ENCODE peak calls at places on chromosomes 13 and 19, in six cellular contexts. K is IMR-90, A is body of pancreas, B is NCI-H2081, R is HFF-Myc, L is cardiac fibroblast. J is an unnamed sample.

GRCh38 chr13:27960362-27961226 is 8.5 kb downstream of the CDX2 start:
- DNase-seq in K (no peak), A (peak; percentile 87), B (peak; percentile 30), R (no peak), L (peak; percentile 35), J (no peak)

GRCh38 chr13:64900039-64900438 is 2330.1 kb downstream of the PCDH9 start:
- DNase-seq in K (no peak), A (no peak), B (no peak), R (no peak), L (no peak), J (no peak)

GRCh38 chr19:46728693-46729339 is 11.9 kb upstream of the PRKD2 start:
- DNase-seq in K (peak; percentile 44), A (peak; percentile 73), B (no peak), R (no peak), L (peak; percentile 63), J (peak; percentile 30)

GRCh38 chr19:391726-392374 is 17.1 kb downstream of the C2CD4C start:
- DNase-seq in K (no peak), A (no peak), B (no peak), R (no peak), L (no peak), J (no peak)

GRCh38 chr13:37163626-37164365 is 58.3 kb upstream of the CSNK1A1L start:
- DNase-seq in K (no peak), A (no peak), B (no peak), R (no peak), L (no peak), J (no peak)

GRCh38 chr19:19214892-19215291 is 3.1 kb downstream of the NCAN start:
- DNase-seq in K (peak; percentile 39), A (peak; percentile 33), B (no peak), R (no peak), L (peak; percentile 31), J (no peak)

GRCh38 chr13:51848674-51849073 is 3.7 kb upstream of the TMEM272 start:
- DNase-seq in K (peak; percentile 67), A (no peak), B (no peak), R (no peak), L (peak; percentile 69), J (no peak)

GRCh38 chr13:109273326-109273751 is 513.0 kb downstream of the IRS2 start:
- DNase-seq in K (peak; percentile 29), A (no peak), B (no peak), R (no peak), L (peak; percentile 88), J (no peak)

GRCh38 chr19:35882074-35882832 is 13.9 kb downstream of the APLP1 start:
- DNase-seq in K (peak; percentile 81), A (peak; percentile 47), B (peak; percentile 65), R (peak; percentile 63), L (peak; percentile 89), J (peak; percentile 22)

GRCh38 chr13:60139272-60139671 is 24.5 kb downstream of the DIAPH3 start:
- DNase-seq in K (peak; percentile 43), A (no peak), B (no peak), R (no peak), L (peak; percentile 51), J (no peak)

GRCh38 chr13:36992362-36992761 is 6.8 kb downstream of the ALG5 start:
- DNase-seq in K (peak; percentile 22), A (no peak), B (no peak), R (no peak), L (no peak), J (no peak)

GRCh38 chr19:15198006-15198356 is 2.8 kb downstream of the NOTCH3 start:
- DNase-seq in K (no peak), A (no peak), B (no peak), R (no peak), L (no peak), J (no peak)

GRCh38 chr13:93268327-93269028 is 41.9 kb downstream of the GPC6 start:
- DNase-seq in K (no peak), A (no peak), B (no peak), R (no peak), L (no peak), J (no peak)

GRCh38 chr13:69092615-69093322 is 1014.9 kb upstream of the ATXN8OS start:
- DNase-seq in K (no peak), A (no peak), B (no peak), R (no peak), L (no peak), J (no peak)

GRCh38 chr19:13610042-13610691 is 103.9 kb upstream of the CACNA1A start:
- DNase-seq in K (no peak), A (peak; percentile 34), B (peak; percentile 100), R (no peak), L (no peak), J (peak; percentile 90)

GRCh38 chr13:111657013-111657412 is 336.6 kb downstream of the TEX29 start:
- DNase-seq in K (no peak), A (no peak), B (no peak), R (no peak), L (no peak), J (no peak)

GRCh38 chr13:113192902-113193301 is 15.6 kb downstream of the PCID2 start:
- DNase-seq in K (peak; percentile 88), A (no peak), B (no peak), R (no peak), L (peak; percentile 83), J (no peak)

GRCh38 chr13:102400619-102401125 is 1.2 kb downstream of the FGF14 start:
- DNase-seq in K (no peak), A (peak; percentile 35), B (no peak), R (no peak), L (no peak), J (no peak)

GRCh38 chr13:29595380-29596063 is at the start of gene SLC7A1:
- DNase-seq in K (peak; percentile 80), A (peak; percentile 81), B (peak; percentile 91), R (peak; percentile 41), L (peak; percentile 71), J (peak; percentile 80)

GRCh38 chr19:15276620-15277019 is 44.4 kb upstream of the EPHX3 start:
- DNase-seq in K (no peak), A (no peak), B (no peak), R (no peak), L (no peak), J (no peak)